ENCODE peak calls at places on chromosomes 6 and 20, in seven cellular contexts. One of them, this sample, is unnamed.

GRCh38 chr6:54717849-54718455 is 128.6 kb upstream of the FAM83B start:
- DNase-seq in trophoblast cell: peak
- DNase-seq in mesenchymal stem cell: peak
- DNase-seq in H9: peak
- DNase-seq in mesendoderm: peak
- DNase-seq in IMR-90: peak
- DNase-seq in H1: no peak
- DNase-seq in this sample: peak

GRCh38 chr6:165205632-165206031 is 103.8 kb downstream of the C6orf118 start:
- DNase-seq in H9: no peak
- DNase-seq in H1: no peak
- DNase-seq in mesenchymal stem cell: no peak
- DNase-seq in IMR-90: no peak
- DNase-seq in trophoblast cell: no peak
- DNase-seq in mesendoderm: no peak
- DNase-seq in this sample: no peak

GRCh38 chr6:113450061-113450465 is 407.1 kb upstream of the MARCKS start:
- DNase-seq in mesendoderm: peak
- DNase-seq in IMR-90: peak
- DNase-seq in trophoblast cell: no peak
- DNase-seq in mesenchymal stem cell: peak
- DNase-seq in H9: no peak
- DNase-seq in H1: no peak
- DNase-seq in this sample: no peak

GRCh38 chr6:99522531-99522930 is 7.3 kb upstream of the USP45 start:
- DNase-seq in mesenchymal stem cell: peak
- DNase-seq in trophoblast cell: no peak
- DNase-seq in H1: no peak
- DNase-seq in H9: no peak
- DNase-seq in IMR-90: peak
- DNase-seq in mesendoderm: peak
- DNase-seq in this sample: no peak

GRCh38 chr6:13535306-13535705 is 39.1 kb upstream of the SIRT5 start:
- DNase-seq in mesendoderm: no peak
- DNase-seq in H9: no peak
- DNase-seq in IMR-90: no peak
- DNase-seq in mesenchymal stem cell: no peak
- DNase-seq in H1: no peak
- DNase-seq in trophoblast cell: no peak
- DNase-seq in this sample: no peak

GRCh38 chr6:84771732-84772131 is 7.3 kb upstream of the TBX18 start:
- DNase-seq in mesendoderm: peak
- DNase-seq in H1: no peak
- DNase-seq in H9: peak
- DNase-seq in IMR-90: no peak
- DNase-seq in mesenchymal stem cell: peak
- DNase-seq in trophoblast cell: no peak
- DNase-seq in this sample: peak

GRCh38 chr20:57392512-57393271 is 1.5 kb downstream of the RBM38 start:
- DNase-seq in mesenchymal stem cell: no peak
- DNase-seq in H1: no peak
- DNase-seq in IMR-90: no peak
- DNase-seq in mesendoderm: no peak
- DNase-seq in trophoblast cell: no peak
- DNase-seq in H9: no peak
- DNase-seq in this sample: no peak

GRCh38 chr20:20012517-20012916 is 4.6 kb upstream of the NAA20 start:
- DNase-seq in IMR-90: no peak
- DNase-seq in H9: no peak
- DNase-seq in H1: no peak
- DNase-seq in mesenchymal stem cell: no peak
- DNase-seq in mesendoderm: no peak
- DNase-seq in trophoblast cell: no peak
- DNase-seq in this sample: no peak

GRCh38 chr6:41039060-41039998 is at the start of gene UNC5CL:
- DNase-seq in mesendoderm: peak
- DNase-seq in IMR-90: no peak
- DNase-seq in H1: no peak
- DNase-seq in H9: peak
- DNase-seq in mesenchymal stem cell: peak
- DNase-seq in trophoblast cell: no peak
- DNase-seq in this sample: no peak

GRCh38 chr6:13836170-13836569 is 21.8 kb upstream of the MCUR1 start:
- DNase-seq in trophoblast cell: no peak
- DNase-seq in H1: no peak
- DNase-seq in mesendoderm: no peak
- DNase-seq in IMR-90: no peak
- DNase-seq in H9: no peak
- DNase-seq in mesenchymal stem cell: no peak
- DNase-seq in this sample: no peak

GRCh38 chr6:37882724-37883413 is 63.3 kb downstream of the ZFAND3 start:
- DNase-seq in H1: no peak
- DNase-seq in mesendoderm: no peak
- DNase-seq in H9: no peak
- DNase-seq in mesenchymal stem cell: peak
- DNase-seq in IMR-90: peak
- DNase-seq in trophoblast cell: no peak
- DNase-seq in this sample: no peak

GRCh38 chr6:56291278-56291917 is 44.0 kb upstream of the COL21A1 start:
- DNase-seq in H9: no peak
- DNase-seq in trophoblast cell: no peak
- DNase-seq in mesenchymal stem cell: no peak
- DNase-seq in H1: no peak
- DNase-seq in mesendoderm: no peak
- DNase-seq in IMR-90: no peak
- DNase-seq in this sample: no peak

GRCh38 chr6:144145546-144145945 is 4.8 kb upstream of the STX11 start:
- DNase-seq in mesendoderm: no peak
- DNase-seq in H1: no peak
- DNase-seq in IMR-90: peak
- DNase-seq in mesenchymal stem cell: peak
- DNase-seq in trophoblast cell: no peak
- DNase-seq in H9: no peak
- DNase-seq in this sample: no peak

GRCh38 chr6:40778186-40778585 is 191.0 kb upstream of the LRFN2 start:
- DNase-seq in H1: no peak
- DNase-seq in mesendoderm: peak
- DNase-seq in H9: no peak
- DNase-seq in trophoblast cell: no peak
- DNase-seq in mesenchymal stem cell: peak
- DNase-seq in IMR-90: peak
- DNase-seq in this sample: no peak

GRCh38 chr6:150599199-150600002 is at the start of gene PLEKHG1:
- DNase-seq in H9: peak
- DNase-seq in mesendoderm: peak
- DNase-seq in H1: peak
- DNase-seq in mesenchymal stem cell: peak
- DNase-seq in IMR-90: no peak
- DNase-seq in trophoblast cell: peak
- DNase-seq in this sample: peak

GRCh38 chr20:5118220-5119142 is 1.3 kb downstream of the PCNA start:
- DNase-seq in IMR-90: no peak
- DNase-seq in trophoblast cell: no peak
- DNase-seq in mesendoderm: no peak
- DNase-seq in mesenchymal stem cell: peak
- DNase-seq in H9: no peak
- DNase-seq in H1: no peak
- DNase-seq in this sample: no peak

GRCh38 chr6:36867471-36868224 is 7.0 kb downstream of the PPIL1 start:
- DNase-seq in IMR-90: no peak
- DNase-seq in H1: no peak
- DNase-seq in trophoblast cell: no peak
- DNase-seq in H9: no peak
- DNase-seq in mesendoderm: no peak
- DNase-seq in mesenchymal stem cell: no peak
- DNase-seq in this sample: no peak

GRCh38 chr6:23031986-23032385 is 462.6 kb downstream of the HDGFL1 start:
- DNase-seq in IMR-90: peak
- DNase-seq in trophoblast cell: no peak
- DNase-seq in mesenchymal stem cell: peak
- DNase-seq in H1: no peak
- DNase-seq in H9: no peak
- DNase-seq in mesendoderm: no peak
- DNase-seq in this sample: no peak

GRCh38 chr6:166435574-166435973 is 52.8 kb upstream of the MPC1 start:
- DNase-seq in mesenchymal stem cell: no peak
- DNase-seq in H9: peak
- DNase-seq in IMR-90: no peak
- DNase-seq in trophoblast cell: no peak
- DNase-seq in mesendoderm: no peak
- DNase-seq in H1: no peak
- DNase-seq in this sample: no peak

GRCh38 chr20:31671324-31671723 is 33.6 kb downstream of the COX4I2 start:
- DNase-seq in mesendoderm: no peak
- DNase-seq in H9: no peak
- DNase-seq in H1: no peak
- DNase-seq in IMR-90: no peak
- DNase-seq in trophoblast cell: no peak
- DNase-seq in mesenchymal stem cell: no peak
- DNase-seq in this sample: no peak

GRCh38 chr6:45686841-45687569 is 309.3 kb upstream of the SUPT3H start:
- DNase-seq in IMR-90: no peak
- DNase-seq in mesendoderm: no peak
- DNase-seq in mesenchymal stem cell: no peak
- DNase-seq in H1: no peak
- DNase-seq in trophoblast cell: no peak
- DNase-seq in H9: no peak
- DNase-seq in this sample: no peak

GRCh38 chr20:3710027-3710426 is 2.4 kb downstream of the SIGLEC1 start:
- DNase-seq in H1: no peak
- DNase-seq in IMR-90: no peak
- DNase-seq in mesendoderm: no peak
- DNase-seq in H9: peak
- DNase-seq in mesenchymal stem cell: no peak
- DNase-seq in trophoblast cell: no peak
- DNase-seq in this sample: no peak

GRCh38 chr6:53347250-53347920 is 1.4 kb downstream of the ELOVL5 start:
- DNase-seq in H1: no peak
- DNase-seq in mesenchymal stem cell: peak
- DNase-seq in trophoblast cell: no peak
- DNase-seq in H9: no peak
- DNase-seq in IMR-90: peak
- DNase-seq in mesendoderm: no peak
- DNase-seq in this sample: peak

GRCh38 chr6:128599036-128599435 is 78.6 kb upstream of the PTPRK start:
- DNase-seq in mesendoderm: no peak
- DNase-seq in IMR-90: no peak
- DNase-seq in trophoblast cell: no peak
- DNase-seq in H1: no peak
- DNase-seq in H9: no peak
- DNase-seq in mesenchymal stem cell: no peak
- DNase-seq in this sample: no peak

DNA sequence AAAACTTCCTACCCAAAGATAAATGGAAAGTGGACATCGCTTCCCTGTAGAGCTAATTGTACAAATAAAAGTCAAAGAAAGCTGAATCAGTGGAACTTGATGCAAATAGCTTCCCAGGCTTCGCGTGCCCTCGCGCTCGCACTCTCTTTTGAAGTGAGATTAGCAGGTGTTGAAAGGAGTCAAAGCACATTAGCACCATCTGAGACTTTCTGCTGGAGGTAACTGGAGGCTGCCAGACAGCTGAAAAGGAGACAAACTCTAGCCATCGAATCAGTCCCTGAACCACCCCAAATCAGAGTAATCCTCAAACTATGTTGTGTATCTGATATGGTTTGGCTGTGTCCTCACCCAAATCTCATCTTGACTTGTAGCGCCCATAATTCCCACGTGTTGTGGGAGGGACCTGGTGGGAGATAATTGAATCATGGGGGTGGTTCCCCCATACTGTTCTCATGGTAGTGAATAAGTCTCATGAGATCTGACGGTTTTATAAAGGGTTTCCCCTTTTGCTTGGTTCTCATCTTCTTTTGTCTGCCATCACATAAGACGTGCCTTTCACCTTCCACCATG is 23.7 kb downstream of the SULF2 start:
- DNase-seq in trophoblast cell: no peak
- DNase-seq in mesendoderm: peak
- DNase-seq in H9: no peak
- DNase-seq in IMR-90: no peak
- DNase-seq in H1: no peak
- DNase-seq in mesenchymal stem cell: no peak
- DNase-seq in this sample: peak
- H4K8ac ChIP-seq in trophoblast cell: no peak
- H4K8ac ChIP-seq in mesendoderm: no peak
- H4K8ac ChIP-seq in H9: no peak
- H4K8ac ChIP-seq in IMR-90: no peak
- H4K8ac ChIP-seq in H1: no peak
- H4K8ac ChIP-seq in mesenchymal stem cell: no peak
- H4K8ac ChIP-seq in this sample: no peak

GRCh38 chr6:87654117-87654516 is 47.9 kb downstream of the AKIRIN2 start:
- DNase-seq in IMR-90: no peak
- DNase-seq in H9: no peak
- DNase-seq in trophoblast cell: no peak
- DNase-seq in mesendoderm: no peak
- DNase-seq in H1: no peak
- DNase-seq in mesenchymal stem cell: no peak
- DNase-seq in this sample: no peak

GRCh38 chr6:87654880-87655454 is 47.1 kb downstream of the AKIRIN2 start:
- DNase-seq in H9: no peak
- DNase-seq in trophoblast cell: no peak
- DNase-seq in mesenchymal stem cell: no peak
- DNase-seq in mesendoderm: no peak
- DNase-seq in H1: no peak
- DNase-seq in IMR-90: peak
- DNase-seq in this sample: no peak

GRCh38 chr6:87656857-87657256 is 45.2 kb downstream of the AKIRIN2 start:
- DNase-seq in IMR-90: no peak
- DNase-seq in trophoblast cell: no peak
- DNase-seq in H9: no peak
- DNase-seq in mesenchymal stem cell: no peak
- DNase-seq in mesendoderm: no peak
- DNase-seq in H1: no peak
- DNase-seq in this sample: no peak

GRCh38 chr6:87658516-87658915 is 43.5 kb downstream of the AKIRIN2 start:
- DNase-seq in mesendoderm: no peak
- DNase-seq in H9: no peak
- DNase-seq in IMR-90: no peak
- DNase-seq in trophoblast cell: no peak
- DNase-seq in H1: no peak
- DNase-seq in mesenchymal stem cell: no peak
- DNase-seq in this sample: no peak

GRCh38 chr6:87653074-87653962 is 48.7 kb downstream of the AKIRIN2 start:
- DNase-seq in H9: no peak
- DNase-seq in mesenchymal stem cell: no peak
- DNase-seq in H1: no peak
- DNase-seq in trophoblast cell: no peak
- DNase-seq in mesendoderm: peak
- DNase-seq in IMR-90: no peak
- DNase-seq in this sample: no peak
- H4K8ac ChIP-seq in H9: no peak
- H4K8ac ChIP-seq in mesenchymal stem cell: no peak
- H4K8ac ChIP-seq in H1: no peak
- H4K8ac ChIP-seq in trophoblast cell: no peak
- H4K8ac ChIP-seq in mesendoderm: no peak
- H4K8ac ChIP-seq in IMR-90: no peak
- H4K8ac ChIP-seq in this sample: no peak

GRCh38 chr6:169652896-169653295 is 48.9 kb downstream of the WDR27 start:
- DNase-seq in H1: no peak
- DNase-seq in mesenchymal stem cell: no peak
- DNase-seq in mesendoderm: no peak
- DNase-seq in trophoblast cell: no peak
- DNase-seq in H9: no peak
- DNase-seq in IMR-90: no peak
- DNase-seq in this sample: no peak
- H4K8ac ChIP-seq in H1: no peak
- H4K8ac ChIP-seq in mesenchymal stem cell: no peak
- H4K8ac ChIP-seq in mesendoderm: no peak
- H4K8ac ChIP-seq in trophoblast cell: no peak
- H4K8ac ChIP-seq in H9: no peak
- H4K8ac ChIP-seq in IMR-90: no peak
- H4K8ac ChIP-seq in this sample: no peak

GRCh38 chr20:15546624-15547023 is 1026.6 kb downstream of the KIF16B start:
- DNase-seq in H1: no peak
- DNase-seq in IMR-90: no peak
- DNase-seq in mesendoderm: no peak
- DNase-seq in H9: no peak
- DNase-seq in trophoblast cell: no peak
- DNase-seq in mesenchymal stem cell: no peak
- DNase-seq in this sample: no peak
- H4K8ac ChIP-seq in H1: no peak
- H4K8ac ChIP-seq in IMR-90: no peak
- H4K8ac ChIP-seq in mesendoderm: no peak
- H4K8ac ChIP-seq in H9: no peak
- H4K8ac ChIP-seq in trophoblast cell: no peak
- H4K8ac ChIP-seq in mesenchymal stem cell: no peak
- H4K8ac ChIP-seq in this sample: no peak

This sample was measured in neuronal stem cell.